ENCODE peak calls at places on chromosomes 4 and X, in six cellular contexts. One of them, this sample, is unnamed. For H3K36me3, the result is how much of the 10 kb centered on the place peaks cover.

GRCh38 chr4:154719087-154719486 is 24.7 kb upstream of the LRAT start:
- DNase-seq in mesenchymal stem cell: no peak
- DNase-seq in heart right ventricle: no peak
- DNase-seq in CD8-positive, alpha-beta memory T cell: no peak
- DNase-seq in psoas muscle: no peak
- DNase-seq in astrocyte: peak
- DNase-seq in this sample: no peak

GRCh38 chr4:134911941-134912340 is 710.4 kb upstream of the PABPC4L start:
- DNase-seq in mesenchymal stem cell: no peak
- DNase-seq in heart right ventricle: no peak
- DNase-seq in CD8-positive, alpha-beta memory T cell: no peak
- DNase-seq in psoas muscle: no peak
- DNase-seq in astrocyte: no peak
- DNase-seq in this sample: no peak

GRCh38 chr4:138851626-138852443 is 163.7 kb upstream of the NOCT start:
- DNase-seq in mesenchymal stem cell: no peak
- DNase-seq in heart right ventricle: no peak
- DNase-seq in CD8-positive, alpha-beta memory T cell: no peak
- DNase-seq in psoas muscle: no peak
- DNase-seq in astrocyte: peak
- DNase-seq in this sample: no peak

GRCh38 chrX:129522184-129523059 is 868 bp downstream of the SMARCA1 start:
- DNase-seq in mesenchymal stem cell: peak
- DNase-seq in heart right ventricle: peak
- DNase-seq in CD8-positive, alpha-beta memory T cell: no peak
- DNase-seq in psoas muscle: peak
- DNase-seq in astrocyte: peak
- DNase-seq in this sample: peak

GRCh38 chr4:150078996-150079581 is 844 bp downstream of the DCLK2 start:
- DNase-seq in mesenchymal stem cell: peak
- DNase-seq in heart right ventricle: peak
- DNase-seq in CD8-positive, alpha-beta memory T cell: no peak
- DNase-seq in psoas muscle: peak
- DNase-seq in astrocyte: no peak
- DNase-seq in this sample: peak

GRCh38 chrX:85611926-85612325 is 232.5 kb upstream of the POF1B start:
- DNase-seq in mesenchymal stem cell: peak
- DNase-seq in heart right ventricle: no peak
- DNase-seq in CD8-positive, alpha-beta memory T cell: no peak
- DNase-seq in psoas muscle: no peak
- DNase-seq in astrocyte: peak
- DNase-seq in this sample: no peak

GRCh38 chr4:120277509-120277908 is 210.9 kb upstream of the MAD2L1 start:
- DNase-seq in mesenchymal stem cell: no peak
- DNase-seq in heart right ventricle: no peak
- DNase-seq in CD8-positive, alpha-beta memory T cell: no peak
- DNase-seq in psoas muscle: no peak
- DNase-seq in astrocyte: no peak
- DNase-seq in this sample: no peak

GRCh38 chr4:147682755-147683154 is 1.2 kb downstream of the PRMT9 start:
- DNase-seq in mesenchymal stem cell: peak
- DNase-seq in heart right ventricle: no peak
- DNase-seq in CD8-positive, alpha-beta memory T cell: no peak
- DNase-seq in psoas muscle: no peak
- DNase-seq in astrocyte: no peak
- DNase-seq in this sample: no peak

GRCh38 chrX:67648361-67648760 is 104.5 kb downstream of the AR start:
- DNase-seq in mesenchymal stem cell: no peak
- DNase-seq in heart right ventricle: peak
- DNase-seq in CD8-positive, alpha-beta memory T cell: no peak
- DNase-seq in psoas muscle: no peak
- DNase-seq in astrocyte: no peak
- DNase-seq in this sample: no peak

GRCh38 chrX:31384471-31384870 is 312.6 kb upstream of the FTHL17 start:
- DNase-seq in mesenchymal stem cell: no peak
- DNase-seq in heart right ventricle: no peak
- DNase-seq in CD8-positive, alpha-beta memory T cell: no peak
- DNase-seq in psoas muscle: no peak
- DNase-seq in astrocyte: no peak
- DNase-seq in this sample: no peak

GRCh38 chrX:56726609-56727008 is 2.4 kb upstream of the NBDY start:
- DNase-seq in mesenchymal stem cell: peak
- DNase-seq in heart right ventricle: peak
- DNase-seq in CD8-positive, alpha-beta memory T cell: peak
- DNase-seq in psoas muscle: no peak
- DNase-seq in astrocyte: peak
- DNase-seq in this sample: peak

GRCh38 chrX:130716822-130717405 is 186.1 kb downstream of the ENOX2 start:
- DNase-seq in mesenchymal stem cell: no peak
- DNase-seq in heart right ventricle: no peak
- DNase-seq in CD8-positive, alpha-beta memory T cell: no peak
- DNase-seq in psoas muscle: no peak
- DNase-seq in astrocyte: peak
- DNase-seq in this sample: no peak

GRCh38 chr4:111334356-111334755 is 711.5 kb upstream of the PITX2 start:
- DNase-seq in mesenchymal stem cell: no peak
- DNase-seq in heart right ventricle: no peak
- DNase-seq in CD8-positive, alpha-beta memory T cell: no peak
- DNase-seq in psoas muscle: no peak
- DNase-seq in astrocyte: no peak
- DNase-seq in this sample: no peak

GRCh38 chr4:159298502-159298901 is 195.6 kb downstream of the RAPGEF2 start:
- DNase-seq in mesenchymal stem cell: peak
- DNase-seq in heart right ventricle: no peak
- DNase-seq in CD8-positive, alpha-beta memory T cell: no peak
- DNase-seq in psoas muscle: no peak
- DNase-seq in astrocyte: peak
- DNase-seq in this sample: peak

GRCh38 chr4:177484613-177485021 is 42.4 kb upstream of the AGA start:
- DNase-seq in mesenchymal stem cell: peak
- DNase-seq in heart right ventricle: no peak
- DNase-seq in CD8-positive, alpha-beta memory T cell: no peak
- DNase-seq in psoas muscle: no peak
- DNase-seq in astrocyte: peak
- DNase-seq in this sample: no peak

GRCh38 chr4:123505457-123506310 is 109.1 kb downstream of the SPRY1 start:
- DNase-seq in mesenchymal stem cell: peak
- DNase-seq in heart right ventricle: peak
- DNase-seq in CD8-positive, alpha-beta memory T cell: no peak
- DNase-seq in psoas muscle: peak
- DNase-seq in astrocyte: peak
- DNase-seq in this sample: peak

GRCh38 chrX:53926030-53926429 is 118.2 kb downstream of the PHF8 start:
- DNase-seq in mesenchymal stem cell: no peak
- DNase-seq in heart right ventricle: no peak
- DNase-seq in CD8-positive, alpha-beta memory T cell: no peak
- DNase-seq in psoas muscle: no peak
- DNase-seq in astrocyte: no peak
- DNase-seq in this sample: no peak

DNA sequence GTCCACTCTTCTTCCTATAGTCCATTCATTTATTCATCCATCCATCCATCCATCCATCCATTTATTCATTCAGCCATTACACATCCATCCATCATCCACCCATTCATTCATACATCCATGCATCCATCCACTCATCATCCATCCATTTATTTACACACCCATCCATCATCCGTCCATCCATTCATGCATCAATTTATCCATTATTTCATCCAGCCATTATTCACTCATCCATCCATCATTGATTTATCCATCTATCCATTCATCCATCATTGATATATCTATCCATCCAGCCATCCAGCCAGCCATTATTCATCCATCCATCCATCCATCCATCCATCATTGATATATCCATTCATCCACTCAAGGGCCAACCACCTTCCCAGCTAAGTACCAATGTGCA is 12.7 kb downstream of the CPZ start:
- DNase-seq in mesenchymal stem cell: no peak
- DNase-seq in heart right ventricle: no peak
- DNase-seq in CD8-positive, alpha-beta memory T cell: no peak
- DNase-seq in psoas muscle: no peak
- DNase-seq in astrocyte: no peak
- DNase-seq in this sample: no peak
- H3K36me3 ChIP-seq in mesenchymal stem cell: under half
- H3K36me3 ChIP-seq in heart right ventricle: under half
- H3K36me3 ChIP-seq in CD8-positive, alpha-beta memory T cell: under half
- H3K36me3 ChIP-seq in psoas muscle: under half
- H3K36me3 ChIP-seq in astrocyte: under half
- H3K36me3 ChIP-seq in this sample: under half

GRCh38 chr4:175106301-175106700 is 188.1 kb downstream of the ADAM29 start:
- DNase-seq in mesenchymal stem cell: no peak
- DNase-seq in heart right ventricle: no peak
- DNase-seq in CD8-positive, alpha-beta memory T cell: no peak
- DNase-seq in psoas muscle: no peak
- DNase-seq in astrocyte: no peak
- DNase-seq in this sample: no peak
- H3K4me3 ChIP-seq in mesenchymal stem cell: no peak
- H3K4me3 ChIP-seq in heart right ventricle: no peak
- H3K4me3 ChIP-seq in CD8-positive, alpha-beta memory T cell: no peak
- H3K4me3 ChIP-seq in psoas muscle: no peak
- H3K4me3 ChIP-seq in astrocyte: no peak
- H3K4me3 ChIP-seq in this sample: no peak

DNA sequence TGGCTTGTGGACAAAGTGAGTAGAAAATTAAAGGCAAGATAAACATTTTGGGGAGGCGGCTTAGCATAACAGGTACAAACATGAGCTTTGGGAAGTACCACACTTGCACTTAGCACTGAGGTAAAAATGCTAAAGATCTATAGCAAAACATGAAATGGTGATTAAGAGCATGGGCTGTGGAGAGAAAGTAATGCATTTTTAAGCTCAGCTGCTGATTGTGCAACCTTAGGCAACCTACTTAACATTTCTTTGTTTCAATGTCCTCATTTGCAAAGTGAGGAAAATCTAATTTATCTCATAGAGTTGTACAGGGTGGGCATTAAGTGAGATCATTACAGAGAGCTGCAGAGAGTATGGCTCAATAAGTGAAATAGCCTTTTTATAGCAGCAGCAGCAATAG is 86.9 kb downstream of the PAK3 start:
- DNase-seq in mesenchymal stem cell: no peak
- DNase-seq in heart right ventricle: no peak
- DNase-seq in CD8-positive, alpha-beta memory T cell: no peak
- DNase-seq in psoas muscle: no peak
- DNase-seq in astrocyte: no peak
- DNase-seq in this sample: no peak
- H3K36me3 ChIP-seq in mesenchymal stem cell: under half
- H3K36me3 ChIP-seq in heart right ventricle: under half
- H3K36me3 ChIP-seq in CD8-positive, alpha-beta memory T cell: under half
- H3K36me3 ChIP-seq in psoas muscle: under half
- H3K36me3 ChIP-seq in astrocyte: under half
- H3K36me3 ChIP-seq in this sample: under half

GRCh38 chr4:15042529-15043167 is 40.4 kb downstream of the CPEB2 start:
- DNase-seq in mesenchymal stem cell: no peak
- DNase-seq in heart right ventricle: no peak
- DNase-seq in CD8-positive, alpha-beta memory T cell: no peak
- DNase-seq in psoas muscle: no peak
- DNase-seq in astrocyte: peak
- DNase-seq in this sample: no peak
- H3K4me3 ChIP-seq in mesenchymal stem cell: no peak
- H3K4me3 ChIP-seq in heart right ventricle: no peak
- H3K4me3 ChIP-seq in CD8-positive, alpha-beta memory T cell: no peak
- H3K4me3 ChIP-seq in psoas muscle: no peak
- H3K4me3 ChIP-seq in astrocyte: no peak
- H3K4me3 ChIP-seq in this sample: no peak

DNA sequence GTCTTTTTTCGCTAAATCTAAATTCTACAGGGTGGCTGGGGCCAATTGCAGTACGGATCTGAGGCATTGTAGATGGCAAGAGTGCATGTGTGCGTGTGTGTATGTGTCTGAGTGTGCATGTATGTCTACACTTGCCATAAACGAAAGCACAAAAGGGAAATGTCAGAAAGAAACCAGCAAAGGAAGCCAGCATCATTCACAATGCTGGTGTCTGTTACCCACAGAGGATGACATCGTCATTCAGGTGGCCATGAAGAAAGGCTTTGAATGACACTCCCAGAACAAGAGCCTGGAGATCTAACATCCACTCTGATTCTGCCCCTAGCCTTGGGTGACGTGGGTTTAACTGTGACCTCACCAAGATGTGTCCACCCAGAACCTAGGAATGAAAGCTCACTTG is 124.6 kb downstream of the DHRSX start:
- DNase-seq in mesenchymal stem cell: no peak
- DNase-seq in heart right ventricle: no peak
- DNase-seq in CD8-positive, alpha-beta memory T cell: no peak
- DNase-seq in psoas muscle: no peak
- DNase-seq in astrocyte: no peak
- DNase-seq in this sample: no peak
- H3K36me3 ChIP-seq in mesenchymal stem cell: under half
- H3K36me3 ChIP-seq in heart right ventricle: under half
- H3K36me3 ChIP-seq in CD8-positive, alpha-beta memory T cell: under half
- H3K36me3 ChIP-seq in psoas muscle: under half
- H3K36me3 ChIP-seq in astrocyte: under half
- H3K36me3 ChIP-seq in this sample: under half

GRCh38 chrX:444305-444704 is 57.6 kb upstream of the PPP2R3B start:
- DNase-seq in mesenchymal stem cell: no peak
- DNase-seq in heart right ventricle: no peak
- DNase-seq in CD8-positive, alpha-beta memory T cell: no peak
- DNase-seq in psoas muscle: no peak
- DNase-seq in astrocyte: no peak
- DNase-seq in this sample: no peak

GRCh38 chrX:447052-447451 is 60.3 kb upstream of the PPP2R3B start:
- DNase-seq in mesenchymal stem cell: no peak
- DNase-seq in heart right ventricle: no peak
- DNase-seq in CD8-positive, alpha-beta memory T cell: no peak
- DNase-seq in psoas muscle: no peak
- DNase-seq in astrocyte: no peak
- DNase-seq in this sample: no peak

GRCh38 chrX:446243-446642 is 59.5 kb upstream of the PPP2R3B start:
- DNase-seq in mesenchymal stem cell: no peak
- DNase-seq in heart right ventricle: no peak
- DNase-seq in CD8-positive, alpha-beta memory T cell: no peak
- DNase-seq in psoas muscle: no peak
- DNase-seq in astrocyte: no peak
- DNase-seq in this sample: no peak

GRCh38 chrX:443676-444210 is 57.0 kb upstream of the PPP2R3B start:
- DNase-seq in mesenchymal stem cell: no peak
- DNase-seq in heart right ventricle: no peak
- DNase-seq in CD8-positive, alpha-beta memory T cell: no peak
- DNase-seq in psoas muscle: no peak
- DNase-seq in astrocyte: no peak
- DNase-seq in this sample: no peak

GRCh38 chrX:445727-446126 is 59.0 kb upstream of the PPP2R3B start:
- DNase-seq in mesenchymal stem cell: no peak
- DNase-seq in heart right ventricle: no peak
- DNase-seq in CD8-positive, alpha-beta memory T cell: no peak
- DNase-seq in psoas muscle: no peak
- DNase-seq in astrocyte: no peak
- DNase-seq in this sample: no peak
- H3K4me3 ChIP-seq in mesenchymal stem cell: no peak
- H3K4me3 ChIP-seq in heart right ventricle: no peak
- H3K4me3 ChIP-seq in CD8-positive, alpha-beta memory T cell: no peak
- H3K4me3 ChIP-seq in psoas muscle: no peak
- H3K4me3 ChIP-seq in astrocyte: no peak
- H3K4me3 ChIP-seq in this sample: no peak

DNA sequence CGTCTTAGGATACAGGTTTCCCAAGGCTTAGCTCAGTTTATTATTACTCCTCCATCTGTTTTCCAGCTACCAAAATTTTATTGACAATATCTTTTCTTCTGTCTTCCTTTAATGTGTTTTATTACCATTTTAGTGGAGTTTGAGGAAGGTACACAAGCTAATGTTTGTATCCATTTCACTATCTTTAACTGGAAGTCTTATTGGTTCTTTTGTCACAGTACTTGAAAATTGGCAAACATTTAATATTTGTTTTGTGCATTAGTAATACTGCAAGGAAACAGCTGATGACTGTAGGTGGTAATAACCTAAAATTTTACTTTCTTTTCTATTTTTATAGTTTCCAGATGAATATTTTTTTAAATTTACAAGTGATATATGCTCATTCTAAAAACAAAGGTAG is 9.3 kb upstream of the ARL9 start:
- DNase-seq in mesenchymal stem cell: no peak
- DNase-seq in heart right ventricle: no peak
- DNase-seq in CD8-positive, alpha-beta memory T cell: no peak
- DNase-seq in psoas muscle: no peak
- DNase-seq in astrocyte: no peak
- DNase-seq in this sample: no peak
- H3K36me3 ChIP-seq in mesenchymal stem cell: under half
- H3K36me3 ChIP-seq in heart right ventricle: under half
- H3K36me3 ChIP-seq in CD8-positive, alpha-beta memory T cell: under half
- H3K36me3 ChIP-seq in psoas muscle: half or more
- H3K36me3 ChIP-seq in astrocyte: under half
- H3K36me3 ChIP-seq in this sample: half or more